ENCODE peak calls at places on chromosomes 5 and 9, in nine cellular contexts. H is astrocyte; R is heart left ventricle; B is hepatocyte; C is right lobe of liver; Y is CD4-positive, CD25-positive, alpha-beta regulatory T cell; S is CD8-positive, alpha-beta memory T cell; O is CD8-positive, alpha-beta T cell; Q is foreskin keratinocyte. G is an unnamed sample.

GRCh38 chr5:79536193-79536906 is 22.4 kb upstream of the HOMER1 start:
- DNase-seq in H (no peak), R (no peak), B (no peak), C (no peak), Y (no peak), S (no peak), O (no peak), Q (no peak), G (no peak)

GRCh38 chr5:73399761-73400160 is 48.8 kb downstream of the FOXD1 start:
- DNase-seq in H (no peak), R (no peak), B (no peak), C (no peak), Y (no peak), S (no peak), O (no peak), Q (no peak), G (no peak)

GRCh38 chr5:137142371-137143243 is 356.5 kb downstream of the SPOCK1 start:
- DNase-seq in H (peak), R (peak), B (peak), C (no peak), Y (no peak), S (no peak), O (no peak), Q (peak), G (peak)

GRCh38 chr9:77435688-77436087 is 212.4 kb downstream of the GNA14 start:
- DNase-seq in H (peak), R (no peak), B (no peak), C (no peak), Y (no peak), S (no peak), O (no peak), Q (no peak), G (no peak)

GRCh38 chr9:136820947-136821332 is 13.2 kb downstream of the RABL6 start:
- DNase-seq in H (peak), R (no peak), B (no peak), C (no peak), Y (no peak), S (no peak), O (no peak), Q (no peak), G (no peak)

GRCh38 chr5:60521379-60522298 is 178.3 kb downstream of the DEPDC1B start:
- DNase-seq in H (no peak), R (no peak), B (no peak), C (no peak), Y (no peak), S (no peak), O (no peak), Q (no peak), G (no peak)

GRCh38 chr5:4113426-4113825 is 517.8 kb downstream of the IRX1 start:
- DNase-seq in H (no peak), R (no peak), B (no peak), C (no peak), Y (no peak), S (no peak), O (no peak), Q (no peak), G (no peak)

GRCh38 chr9:127197861-127198430 is 66.6 kb upstream of the GARNL3 start:
- DNase-seq in H (no peak), R (no peak), B (no peak), C (no peak), Y (no peak), S (no peak), O (no peak), Q (no peak), G (no peak)

GRCh38 chr5:155080721-155081120 is 67.2 kb downstream of the KIF4B start:
- DNase-seq in H (no peak), R (no peak), B (no peak), C (no peak), Y (no peak), S (no peak), O (no peak), Q (no peak), G (no peak)

GRCh38 chr5:121737120-121737519 is 114.6 kb upstream of the FTMT start:
- DNase-seq in H (no peak), R (no peak), B (no peak), C (no peak), Y (no peak), S (no peak), O (no peak), Q (no peak), G (no peak)

GRCh38 chr5:173458819-173459218 is 130.6 kb upstream of the STC2 start:
- DNase-seq in H (no peak), R (no peak), B (no peak), C (no peak), Y (no peak), S (no peak), O (no peak), Q (no peak), G (no peak)

GRCh38 chr5:65769539-65769938 is 47.5 kb downstream of the NLN start:
- DNase-seq in H (peak), R (no peak), B (no peak), C (no peak), Y (no peak), S (no peak), O (no peak), Q (peak), G (no peak)

GRCh38 chr5:58122993-58123392 is 336.9 kb downstream of the PLK2 start:
- DNase-seq in H (no peak), R (no peak), B (no peak), C (no peak), Y (no peak), S (no peak), O (no peak), Q (no peak), G (no peak)

GRCh38 chr9:131429121-131430012 is 35.5 kb downstream of the PRRC2B start:
- DNase-seq in H (no peak), R (no peak), B (no peak), C (no peak), Y (no peak), S (no peak), O (no peak), Q (no peak), G (no peak)

GRCh38 chr5:78360674-78361225 is 333 bp downstream of the SCAMP1 start:
- DNase-seq in H (no peak), R (peak), B (peak), C (peak), Y (peak), S (peak), O (peak), Q (no peak), G (no peak)

GRCh38 chr5:126577415-126577814 is 17.6 kb downstream of the ALDH7A1 start:
- DNase-seq in H (no peak), R (no peak), B (no peak), C (no peak), Y (no peak), S (no peak), O (no peak), Q (no peak), G (no peak)

GRCh38 chr5:123099514-123100151 is 10.6 kb downstream of the PRDM6 start:
- DNase-seq in H (no peak), R (no peak), B (peak), C (no peak), Y (no peak), S (no peak), O (no peak), Q (no peak), G (no peak)

GRCh38 chr5:177427919-177428573 is 1.6 kb downstream of the GRK6 start:
- DNase-seq in H (no peak), R (no peak), B (no peak), C (no peak), Y (no peak), S (no peak), O (no peak), Q (no peak), G (no peak)

GRCh38 chr9:126145887-126146253 is 180.8 kb upstream of the MVB12B start:
- DNase-seq in H (no peak), R (no peak), B (no peak), C (no peak), Y (no peak), S (no peak), O (no peak), Q (no peak), G (no peak)

GRCh38 chr5:82735160-82735789 is 341.9 kb downstream of the TMEM167A start:
- DNase-seq in H (peak), R (no peak), B (peak), C (no peak), Y (no peak), S (no peak), O (no peak), Q (peak), G (no peak)

GRCh38 chr5:149387982-149388381 is 8.9 kb upstream of the IL17B start:
- DNase-seq in H (peak), R (peak), B (no peak), C (no peak), Y (no peak), S (no peak), O (no peak), Q (no peak), G (no peak)

GRCh38 chr5:16570121-16570815 is 46.5 kb downstream of the RETREG1 start:
- DNase-seq in H (peak), R (no peak), B (no peak), C (no peak), Y (no peak), S (no peak), O (no peak), Q (no peak), G (no peak)

GRCh38 chr5:29197636-29198035 is 1995.8 kb upstream of the CDH6 start:
- DNase-seq in H (peak), R (no peak), B (no peak), C (no peak), Y (no peak), S (no peak), O (no peak), Q (peak), G (no peak)

GRCh38 chr9:127667127-127667844 is 39.5 kb upstream of the CFAP157 start:
- DNase-seq in H (no peak), R (no peak), B (no peak), C (no peak), Y (no peak), S (no peak), O (no peak), Q (no peak), G (no peak)

GRCh38 chr5:80654054-80654390 is 430 bp upstream of the MSH3 start:
- DNase-seq in H (no peak), R (no peak), B (peak), C (peak), Y (peak), S (peak), O (no peak), Q (no peak), G (no peak)

GRCh38 chr5:143842920-143843319 is 31.0 kb downstream of the HMHB1 start:
- DNase-seq in H (no peak), R (no peak), B (no peak), C (no peak), Y (no peak), S (no peak), O (no peak), Q (no peak), G (no peak)

GRCh38 chr5:84729326-84729725 is 344.6 kb upstream of the EDIL3 start:
- DNase-seq in H (peak), R (no peak), B (no peak), C (no peak), Y (no peak), S (no peak), O (no peak), Q (no peak), G (no peak)

GRCh38 chr5:80190960-80191359 is 64.9 kb downstream of the SERINC5 start:
- DNase-seq in H (no peak), R (no peak), B (no peak), C (no peak), Y (no peak), S (no peak), O (no peak), Q (no peak), G (no peak)

GRCh38 chr5:138468133-138468965 is 3.1 kb downstream of the EGR1 start:
- DNase-seq in H (no peak), R (no peak), B (peak), C (no peak), Y (no peak), S (no peak), O (no peak), Q (no peak), G (no peak)

GRCh38 chr5:74625742-74626241 is 14.7 kb downstream of the ENC1 start:
- DNase-seq in H (peak), R (no peak), B (no peak), C (no peak), Y (no peak), S (no peak), O (no peak), Q (no peak), G (no peak)

GRCh38 chr9:135156525-135157510 is 69.3 kb downstream of the OLFM1 start:
- DNase-seq in H (peak), R (peak), B (peak), C (peak), Y (no peak), S (no peak), O (no peak), Q (no peak), G (no peak)

GRCh38 chr9:21434202-21435014 is 5.8 kb upstream of the IFNA1 start:
- DNase-seq in H (peak), R (no peak), B (peak), C (no peak), Y (no peak), S (no peak), O (peak), Q (no peak), G (no peak)

GRCh38 chr9:134305533-134305932 is 20.7 kb upstream of the RXRA start:
- DNase-seq in H (no peak), R (no peak), B (no peak), C (no peak), Y (no peak), S (no peak), O (no peak), Q (no peak), G (no peak)

GRCh38 chr5:114255275-114255674 is 106.6 kb upstream of the KCNN2 start:
- DNase-seq in H (no peak), R (no peak), B (no peak), C (no peak), Y (no peak), S (no peak), O (no peak), Q (no peak), G (no peak)

GRCh38 chr5:14420136-14420808 is 161.3 kb upstream of the OTULINL start:
- DNase-seq in H (peak), R (no peak), B (no peak), C (no peak), Y (no peak), S (no peak), O (no peak), Q (no peak), G (no peak)

GRCh38 chr5:154472871-154473580 is 5.0 kb downstream of the HAND1 start:
- DNase-seq in H (peak), R (peak), B (no peak), C (no peak), Y (no peak), S (no peak), O (no peak), Q (no peak), G (no peak)

GRCh38 chr5:43085453-43085852 is 35.3 kb upstream of the ZNF131 start:
- DNase-seq in H (no peak), R (no peak), B (no peak), C (no peak), Y (no peak), S (no peak), O (no peak), Q (no peak), G (no peak)

GRCh38 chr9:133321411-133321935 is 14.5 kb downstream of the SURF6 start:
- DNase-seq in H (no peak), R (no peak), B (no peak), C (no peak), Y (no peak), S (no peak), O (no peak), Q (no peak), G (no peak)

GRCh38 chr9:22817181-22817580 is 370.6 kb downstream of the DMRTA1 start:
- DNase-seq in H (peak), R (no peak), B (no peak), C (no peak), Y (no peak), S (no peak), O (no peak), Q (no peak), G (no peak)
- H3K27ac ChIP-seq in H (peak), R (no peak), B (no peak), C (no peak), Y (no peak), S (no peak), O (no peak), Q (no peak), G (no peak)

GRCh38 chr9:129394920-129395279 is 216.8 kb upstream of the IER5L start:
- DNase-seq in H (no peak), R (no peak), B (no peak), C (no peak), Y (no peak), S (no peak), O (no peak), Q (no peak), G (no peak)

GRCh38 chr9:129391215-129391614 is 213.2 kb upstream of the IER5L start:
- DNase-seq in H (no peak), R (no peak), B (no peak), C (no peak), Y (no peak), S (no peak), O (no peak), Q (no peak), G (no peak)

GRCh38 chr9:129393064-129393463 is 215.0 kb upstream of the IER5L start:
- DNase-seq in H (no peak), R (no peak), B (no peak), C (no peak), Y (no peak), S (no peak), O (no peak), Q (no peak), G (no peak)

GRCh38 chr9:129394011-129394919 is 216.2 kb upstream of the IER5L start:
- DNase-seq in H (no peak), R (no peak), B (no peak), C (no peak), Y (no peak), S (no peak), O (no peak), Q (no peak), G (no peak)

GRCh38 chr9:129392093-129392541 is 214.1 kb upstream of the IER5L start:
- DNase-seq in H (no peak), R (no peak), B (no peak), C (no peak), Y (no peak), S (no peak), O (no peak), Q (no peak), G (no peak)
- H3K27ac ChIP-seq in H (no peak), R (no peak), B (no peak), C (no peak), Y (no peak), S (no peak), O (no peak), Q (no peak), G (no peak)

DNA sequence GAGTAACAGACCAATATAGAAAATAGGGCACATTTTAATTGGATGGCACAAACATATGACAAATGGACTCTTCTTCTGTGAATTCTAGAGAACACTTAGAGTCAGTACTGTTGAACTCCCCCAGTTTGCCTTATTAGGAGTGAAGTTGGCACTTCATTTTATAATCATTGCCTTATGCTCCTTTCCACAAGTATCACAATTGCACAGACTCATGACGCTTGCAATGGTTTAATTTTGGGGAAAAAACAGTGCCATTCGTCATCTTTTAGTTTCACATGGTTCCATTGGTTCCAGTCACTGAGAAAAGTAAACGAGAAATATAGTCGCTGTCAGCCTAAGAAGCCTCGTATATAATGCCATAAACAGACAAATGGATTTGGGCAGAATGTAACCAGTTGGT is 71.2 kb downstream of the LURAP1L start:
- DNase-seq in H (no peak), R (no peak), B (no peak), C (no peak), Y (no peak), S (no peak), O (no peak), Q (no peak), G (no peak)
- H3K27ac ChIP-seq in H (no peak), R (no peak), B (no peak), C (no peak), Y (no peak), S (no peak), O (no peak), Q (no peak), G (no peak)

GRCh38 chr9:129672702-129673101 is 7.3 kb downstream of the PRRX2 start:
- DNase-seq in H (no peak), R (no peak), B (no peak), C (no peak), Y (no peak), S (no peak), O (no peak), Q (no peak), G (no peak)
- H3K27ac ChIP-seq in H (no peak), R (no peak), B (no peak), C (no peak), Y (no peak), S (no peak), O (no peak), Q (no peak), G (peak)

DNA sequence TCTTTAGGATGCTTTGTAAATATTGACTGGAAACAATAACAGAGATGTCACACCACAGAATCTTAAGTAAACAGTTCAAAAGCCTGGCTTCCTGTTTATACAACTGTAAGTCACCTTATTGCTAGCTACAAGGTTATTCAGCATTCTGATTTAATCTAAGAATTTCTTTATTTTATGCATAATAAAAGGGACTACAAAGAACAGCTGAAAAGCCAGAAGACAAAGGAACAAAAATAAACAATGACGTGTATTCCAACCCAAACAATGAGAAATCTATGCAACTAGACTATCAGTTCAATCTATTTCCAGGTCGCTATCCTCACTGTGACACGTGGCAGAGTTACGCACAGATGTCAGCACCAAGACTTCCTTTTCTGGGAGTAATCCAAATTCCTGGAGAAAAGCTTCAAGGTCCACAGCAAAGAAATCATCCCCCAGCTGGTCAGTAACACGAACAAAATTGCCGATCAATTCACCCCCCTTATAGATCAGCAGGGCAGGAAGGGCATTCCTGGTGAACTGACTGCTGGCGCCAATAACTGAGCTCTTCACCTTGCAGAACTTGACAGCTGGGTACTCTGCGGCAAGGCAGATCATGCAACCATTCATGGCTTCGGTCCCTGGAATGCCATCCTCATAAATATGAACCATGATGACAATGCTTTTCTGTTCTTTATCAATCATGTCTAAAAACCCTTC is 8.4 kb downstream of the PDCL start:
- DNase-seq in H (peak), R (no peak), B (no peak), C (no peak), Y (no peak), S (no peak), O (no peak), Q (no peak), G (no peak)
- H3K27ac ChIP-seq in H (peak), R (peak), B (peak), C (no peak), Y (peak), S (no peak), O (no peak), Q (no peak), G (no peak)

DNA sequence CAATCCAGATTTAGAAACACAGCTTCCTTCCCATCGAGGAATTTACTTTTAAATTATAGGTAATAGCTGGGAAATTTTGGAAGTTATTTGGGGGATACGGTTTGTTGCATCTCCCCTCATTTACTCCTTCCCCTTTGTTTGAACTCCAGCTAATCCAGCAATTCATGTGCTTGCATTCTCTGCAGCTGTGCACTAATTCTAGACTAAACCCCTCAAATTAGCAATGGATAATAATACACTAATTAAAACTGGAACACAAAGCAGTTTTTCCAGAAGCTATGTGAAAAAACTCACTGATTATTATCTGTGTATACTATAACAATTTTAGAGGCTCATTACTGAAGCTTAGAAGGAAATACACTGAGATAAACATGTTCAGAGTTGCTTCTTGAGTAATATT is 751.2 kb upstream of the ZNF608 start:
- DNase-seq in H (no peak), R (no peak), B (no peak), C (no peak), Y (no peak), S (no peak), O (no peak), Q (no peak), G (no peak)
- H3K27ac ChIP-seq in H (no peak), R (no peak), B (no peak), C (no peak), Y (no peak), S (no peak), O (no peak), Q (no peak), G (no peak)

G was measured in thoracic aorta.